ENCODE peak calls at places on chromosomes 6 and 20, in four cellular contexts. P is progenitor cell of endocrine pancreas, R is fibroblast of mammary gland, A is fibroblast of pulmonary artery. M is an unnamed sample.

GRCh38 chr20:63612276-63612931 is 14.5 kb downstream of the GMEB2 start:
- DNase-seq in P (no peak), R (no peak), A (no peak), M (no peak)

GRCh38 chr20:22582960-22583772 is 1.2 kb downstream of the FOXA2 start:
- DNase-seq in P (peak; percentile 29), R (no peak), A (no peak), M (no peak)

GRCh38 chr20:39124064-39124463 is 161.9 kb downstream of the DHX35 start:
- DNase-seq in P (no peak), R (no peak), A (no peak), M (no peak)

GRCh38 chr6:97095466-97095865 is 170.9 kb downstream of the KLHL32 start:
- DNase-seq in P (no peak), R (no peak), A (no peak), M (no peak)

GRCh38 chr6:106373502-106374239 is 13.2 kb downstream of the CRYBG1 start:
- DNase-seq in P (no peak), R (no peak), A (no peak), M (no peak)

GRCh38 chr6:109381747-109382575 is at the start of gene CD164:
- DNase-seq in P (peak; percentile 87), R (peak; percentile 92), A (peak; percentile 95), M (no peak)

GRCh38 chr6:76697585-76697984 is 625.1 kb upstream of the IMPG1 start:
- DNase-seq in P (no peak), R (peak; percentile 28), A (peak; percentile 39), M (no peak)

GRCh38 chr6:35471836-35472345 is 3.7 kb downstream of the RPL10A start:
- DNase-seq in P (no peak), R (no peak), A (no peak), M (no peak)

GRCh38 chr6:72579865-72580264 is 42.0 kb upstream of the KCNQ5 start:
- DNase-seq in P (no peak), R (peak; percentile 35), A (peak; percentile 15), M (no peak)

GRCh38 chr20:58851221-58851968 is 693 bp upstream of the GNAS-AS1 start:
- DNase-seq in P (no peak), R (no peak), A (no peak), M (peak; percentile 16)

GRCh38 chr20:37445041-37445440 is 76.0 kb upstream of the NNAT start:
- DNase-seq in P (no peak), R (no peak), A (no peak), M (no peak)

GRCh38 chr20:24735263-24735662 is 213.8 kb upstream of the CST7 start:
- DNase-seq in P (no peak), R (no peak), A (no peak), M (no peak)

GRCh38 chr6:43584892-43585570 is 9.0 kb downstream of the POLH start:
- DNase-seq in P (no peak), R (peak; percentile 14), A (no peak), M (no peak)

GRCh38 chr20:49729780-49730179 is 16.1 kb upstream of the B4GALT5 start:
- DNase-seq in P (no peak), R (peak; percentile 35), A (peak; percentile 62), M (no peak)

GRCh38 chr20:39659010-39659409 is 696.9 kb downstream of the DHX35 start:
- DNase-seq in P (no peak), R (no peak), A (no peak), M (no peak)

GRCh38 chr20:58889334-58890072 is 37.0 kb downstream of the GNAS start:
- DNase-seq in P (no peak), R (no peak), A (no peak), M (peak; percentile 39)

GRCh38 chr6:135062735-135063134 is 8.1 kb upstream of the HBS1L start:
- DNase-seq in P (no peak), R (no peak), A (no peak), M (no peak)

GRCh38 chr6:29791162-29791561 is 36.5 kb upstream of the HLA-G start:
- DNase-seq in P (no peak), R (no peak), A (no peak), M (no peak)

GRCh38 chr6:155444120-155444917 is 11.3 kb downstream of the NOX3 start:
- DNase-seq in P (no peak), R (no peak), A (peak; percentile 32), M (no peak)

GRCh38 chr20:37567671-37568588 is 40.3 kb upstream of the BLCAP start:
- DNase-seq in P (no peak), R (no peak), A (peak; percentile 4), M (no peak)

GRCh38 chr6:163419413-163420314 is 5.1 kb downstream of the QKI start:
- DNase-seq in P (no peak), R (peak; percentile 70), A (peak; percentile 45), M (no peak)

GRCh38 chr6:18155273-18155863 is at the start of gene KDM1B:
- DNase-seq in P (no peak), R (peak; percentile 96), A (peak; percentile 99), M (peak; percentile 96)

GRCh38 chr6:77290798-77291197 is 172.5 kb downstream of the HTR1B start:
- DNase-seq in P (no peak), R (no peak), A (peak; percentile 16), M (no peak)

GRCh38 chr6:152746172-152746553 is 4.4 kb upstream of the VIP start:
- DNase-seq in P (no peak), R (peak; percentile 20), A (peak; percentile 63), M (no peak)

GRCh38 chr6:12011276-12012112 is 618 bp upstream of the HIVEP1 start:
- DNase-seq in P (peak; percentile 92), R (peak; percentile 95), A (peak; percentile 98), M (peak; percentile 92)

GRCh38 chr20:21101453-21102251 is 4.5 kb downstream of the LINC00237 start:
- DNase-seq in P (peak; percentile 18), R (no peak), A (no peak), M (peak; percentile 34)

GRCh38 chr20:49483706-49484101 is 1.2 kb upstream of the KCNB1 start:
- DNase-seq in P (no peak), R (no peak), A (no peak), M (no peak)

GRCh38 chr6:7110092-7110792 is 2.5 kb downstream of the RREB1 start:
- DNase-seq in P (no peak), R (no peak), A (no peak), M (no peak)

GRCh38 chr6:63493557-63493956 is 78.7 kb upstream of the LOC128125822 start:
- DNase-seq in P (no peak), R (peak; percentile 32), A (no peak), M (no peak)

GRCh38 chr6:27119761-27120160 is 127.7 kb upstream of the PRSS16 start:
- DNase-seq in P (no peak), R (no peak), A (no peak), M (no peak)

GRCh38 chr20:18738055-18738454 is 75.5 kb upstream of the SCP2D1 start:
- DNase-seq in P (no peak), R (peak; percentile 65), A (peak; percentile 29), M (no peak)

GRCh38 chr20:25291432-25292133 is 43.7 kb downstream of the PYGB start:
- DNase-seq in P (no peak), R (no peak), A (no peak), M (no peak)

GRCh38 chr6:20751293-20751946 is 217.2 kb downstream of the CDKAL1 start:
- DNase-seq in P (no peak), R (peak; percentile 40), A (no peak), M (no peak)

GRCh38 chr20:63661959-63662812 is 4.1 kb downstream of the RTEL1 start:
- DNase-seq in P (no peak), R (no peak), A (no peak), M (no peak)

GRCh38 chr6:85449388-85449817 is 480 bp upstream of the NT5E start:
- DNase-seq in P (no peak), R (peak; percentile 86), A (peak; percentile 70), M (no peak)

GRCh38 chr6:37225350-37226169 is 32.0 kb upstream of the TBC1D22B start:
- DNase-seq in P (no peak), R (no peak), A (no peak), M (no peak)

GRCh38 chr20:17626217-17627007 is 55.6 kb downstream of the RRBP1 start:
- DNase-seq in P (no peak), R (no peak), A (no peak), M (no peak)
- TF ChIP-seq CTCF in P (no peak), R (no peak), A (no peak), M (no peak)

DNA sequence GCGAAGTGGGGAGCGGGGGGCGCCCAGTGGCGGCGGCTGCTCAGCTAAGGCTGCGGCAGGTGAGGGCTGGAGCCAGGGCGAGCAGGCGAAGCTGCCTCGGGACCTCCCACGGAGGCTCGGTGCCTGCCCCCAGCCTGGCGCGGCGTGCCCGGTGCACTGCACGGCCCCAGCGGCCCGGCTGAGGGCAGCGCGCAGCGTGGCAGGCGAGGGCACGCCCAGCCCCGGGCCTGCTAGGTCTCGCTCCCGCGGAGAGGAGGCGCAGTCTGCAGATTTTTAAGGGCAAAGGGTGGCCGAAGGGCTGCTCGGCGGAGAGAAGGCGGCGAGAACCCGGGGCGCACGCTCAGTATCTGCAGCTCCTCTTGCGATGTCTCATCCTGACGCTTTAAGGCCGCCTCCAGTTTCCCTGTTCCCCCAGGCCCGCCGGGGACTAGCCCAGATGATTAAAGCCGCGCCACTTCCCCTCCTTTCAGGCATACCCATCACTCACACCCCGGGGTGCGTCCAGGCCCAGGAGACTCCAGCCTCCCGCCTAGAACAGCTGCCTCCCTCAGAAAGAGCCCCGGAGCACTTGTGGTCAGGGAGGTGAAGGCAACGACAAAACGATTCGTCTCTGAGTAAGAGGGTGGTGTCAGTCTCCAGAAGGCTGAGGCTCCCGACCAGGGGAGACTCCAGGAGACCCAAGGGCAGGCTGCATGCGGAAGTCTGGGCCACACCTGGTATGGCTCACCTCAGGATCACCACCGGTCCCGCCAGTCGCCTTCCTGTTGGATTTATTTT is at the start of gene FERMT1:
- DNase-seq in P (peak; percentile 54), R (peak; percentile 66), A (peak; percentile 58), M (no peak)
- TF ChIP-seq CTCF in P (peak; percentile 48), R (no peak), A (peak; percentile 8), M (no peak)

DNA sequence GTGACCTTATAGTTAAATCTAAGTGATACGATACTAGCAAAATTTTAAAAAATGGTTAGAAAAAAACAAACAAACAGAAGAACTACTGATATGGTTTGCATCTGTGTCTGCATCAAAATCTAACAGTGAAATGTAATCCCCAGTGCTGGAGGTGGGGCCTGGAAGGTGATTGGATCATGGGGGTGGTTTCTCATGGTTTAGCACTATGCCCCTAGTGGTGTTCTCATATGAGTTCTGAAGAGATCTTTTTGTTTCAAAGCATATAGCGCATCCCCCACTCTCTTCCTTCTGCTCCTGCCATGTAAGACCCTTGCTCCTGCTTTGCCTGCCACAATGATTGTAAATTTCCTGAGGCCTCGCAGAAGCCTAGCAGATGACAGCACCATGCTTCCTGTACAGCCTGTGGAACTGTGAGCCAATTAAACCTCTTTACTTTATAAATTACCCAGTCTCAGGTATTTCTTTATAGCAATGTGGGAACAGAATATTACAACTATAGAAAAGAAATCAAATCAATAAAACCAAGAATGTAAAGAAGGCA is 5.4 kb downstream of the FBXL4 start:
- DNase-seq in P (no peak), R (no peak), A (no peak), M (no peak)
- TF ChIP-seq CTCF in P (no peak), R (peak; percentile 16), A (no peak), M (no peak)

GRCh38 chr6:124798942-124799496 is 163.2 kb upstream of the RNF217 start:
- DNase-seq in P (no peak), R (peak; percentile 5), A (peak; percentile 3), M (no peak)
- TF ChIP-seq CTCF in P (peak; percentile 19), R (peak; percentile 13), A (peak; percentile 20), M (no peak)

M was measured in activated B cell treated with CpG ODN at 0.5 μM for 24 hours.